ENCODE peak calls at places on chromosomes 2 and 18, in eight cellular contexts. M is RPMI8226; A is left lobe of liver; H is activated B cell treated with CpG ODN at 0.5 μM for 24 hours; O is AML-193; W is ACHN; B is RKO; Q is activated naive CD4-positive, alpha-beta T cell. C is an unnamed sample.

GRCh38 chr2:237304763-237305514 is 109.0 kb downstream of the COL6A3 start:
- DNase-seq in Q (no peak), A (no peak), H (no peak), B (peak; percentile 13), O (no peak), W (no peak), M (no peak), C (peak; percentile 86)

GRCh38 chr2:96531872-96532505 is 4.6 kb upstream of the ARID5A start:
- DNase-seq in W (peak; percentile 94), Q (peak; percentile 36), H (peak; percentile 45), A (no peak), M (peak; percentile 98), O (peak; percentile 80), B (peak; percentile 99), C (peak; percentile 93)

GRCh38 chr2:20666364-20667150 is at the start of gene GDF7:
- DNase-seq in A (peak; percentile 82), Q (no peak), H (peak; percentile 67), M (peak; percentile 39), B (no peak), W (peak; percentile 23), O (no peak), C (no peak)

GRCh38 chr18:34637094-34637801 is 72.8 kb upstream of the DTNA start:
- DNase-seq in O (no peak), A (no peak), H (no peak), Q (no peak), W (no peak), M (no peak), B (no peak), C (no peak)

GRCh38 chr18:32980896-32981295 is 208.1 kb upstream of the KLHL14 start:
- DNase-seq in B (no peak), W (no peak), A (no peak), Q (no peak), O (no peak), M (no peak), H (no peak), C (no peak)

GRCh38 chr2:158825021-158825420 is 29.9 kb downstream of the DAPL1 start:
- DNase-seq in B (no peak), O (no peak), A (no peak), Q (no peak), H (no peak), M (no peak), W (no peak), C (no peak)

GRCh38 chr2:240590681-240591111 is 4.2 kb downstream of the CAPN10 start:
- DNase-seq in M (no peak), B (no peak), W (no peak), O (no peak), A (no peak), Q (no peak), H (no peak), C (no peak)

GRCh38 chr2:125667630-125668029 is 988.3 kb upstream of the GYPC start:
- DNase-seq in Q (no peak), W (no peak), M (no peak), B (no peak), O (no peak), A (no peak), H (no peak), C (no peak)

GRCh38 chr18:48721308-48721707 is 182.5 kb downstream of the CTIF start:
- DNase-seq in M (no peak), Q (no peak), A (no peak), W (no peak), O (no peak), H (no peak), B (no peak), C (no peak)

GRCh38 chr18:28108801-28109200 is 68.1 kb downstream of the CDH2 start:
- DNase-seq in B (no peak), W (peak; percentile 46), A (no peak), M (no peak), Q (no peak), O (no peak), H (no peak), C (no peak)

GRCh38 chr2:22110244-22110651 is 986.5 kb downstream of the TDRD15 start:
- DNase-seq in O (no peak), B (no peak), H (no peak), A (no peak), W (no peak), M (no peak), Q (no peak), C (no peak)

GRCh38 chr18:23810396-23810795 is 121.1 kb downstream of the LAMA3 start:
- DNase-seq in W (no peak), B (no peak), A (no peak), M (peak; percentile 15), O (no peak), H (no peak), Q (no peak), C (no peak)

GRCh38 chr18:79746730-79747129 is 51.0 kb upstream of the KCNG2 start:
- DNase-seq in W (no peak), O (no peak), H (no peak), Q (no peak), B (no peak), A (no peak), M (no peak), C (no peak)

GRCh38 chr2:233643128-233643527 is 6.9 kb downstream of the UGT1A10 start:
- DNase-seq in M (no peak), Q (no peak), A (no peak), W (peak; percentile 44), H (no peak), O (no peak), B (peak; percentile 11), C (no peak)

GRCh38 chr2:168244318-168244717 is 3.1 kb downstream of the STK39 start:
- DNase-seq in M (peak; percentile 19), W (no peak), H (no peak), O (no peak), B (no peak), Q (no peak), A (no peak), C (peak; percentile 57)

GRCh38 chr2:39234754-39235153 is 9.0 kb downstream of the CDKL4 start:
- DNase-seq in M (no peak), Q (no peak), O (peak; percentile 6), H (no peak), A (no peak), W (no peak), B (no peak), C (no peak)

GRCh38 chr2:109231428-109231827 is 102.4 kb downstream of the SH3RF3 start:
- DNase-seq in H (no peak), B (no peak), A (no peak), M (no peak), W (no peak), O (no peak), Q (no peak), C (no peak)

GRCh38 chr2:111231532-111232252 is 111.0 kb downstream of the BCL2L11 start:
- DNase-seq in B (no peak), M (no peak), O (no peak), Q (no peak), W (no peak), A (no peak), H (no peak), C (no peak)

GRCh38 chr2:36554531-36554930 is 43.4 kb downstream of the FEZ2 start:
- DNase-seq in W (no peak), O (no peak), H (no peak), A (no peak), B (peak; percentile 64), Q (no peak), M (no peak), C (no peak)

C was measured in RWPE1.